ENCODE peak calls at places on chromosomes 7 and 10, in seven cellular contexts. U, X, Q, T, L, E and C are unnamed samples.

GRCh38 chr7:68726386-68726785 is 871.9 kb upstream of the AUTS2 start:
- DNase-seq in U (no peak), X (no peak), Q (no peak), T (no peak), L (no peak), E (no peak), C (no peak)

GRCh38 chr10:123574299-123574698 is 91.9 kb upstream of the GPR26 start:
- DNase-seq in U (no peak), X (no peak), Q (no peak), T (no peak), L (no peak), E (no peak), C (peak; percentile 29)

GRCh38 chr10:114652402-114653368 is 5.4 kb downstream of the ABLIM1 start:
- DNase-seq in U (no peak), X (no peak), Q (no peak), T (no peak), L (no peak), E (no peak), C (no peak)

GRCh38 chr7:84568786-84569185 is 374.2 kb upstream of the SEMA3A start:
- DNase-seq in U (no peak), X (no peak), Q (no peak), T (no peak), L (no peak), E (no peak), C (no peak)

GRCh38 chr7:22569586-22570321 is 69.8 kb upstream of the STEAP1B start:
- DNase-seq in U (peak; percentile 77), X (no peak), Q (peak; percentile 68), T (peak; percentile 65), L (peak; percentile 85), E (no peak), C (no peak)

GRCh38 chr7:372939-373791 is 83.2 kb downstream of the FOXL3 start:
- DNase-seq in U (peak; percentile 63), X (peak; percentile 80), Q (no peak), T (peak; percentile 53), L (no peak), E (peak; percentile 10), C (peak; percentile 53)

GRCh38 chr10:112365014-112365432 is 8.9 kb upstream of the ACSL5 start:
- DNase-seq in U (no peak), X (no peak), Q (no peak), T (no peak), L (no peak), E (no peak), C (no peak)

GRCh38 chr10:5744849-5745248 is 60.2 kb downstream of the TASOR2 start:
- DNase-seq in U (no peak), X (no peak), Q (no peak), T (no peak), L (no peak), E (no peak), C (no peak)

GRCh38 chr10:24821986-24822385 is 98.3 kb upstream of the ARHGAP21 start:
- DNase-seq in U (no peak), X (peak; percentile 56), Q (peak; percentile 49), T (no peak), L (peak; percentile 19), E (no peak), C (no peak)

GRCh38 chr7:138116156-138116555 is 39.9 kb downstream of the AKR1D1 start:
- DNase-seq in U (no peak), X (peak; percentile 73), Q (peak; percentile 32), T (no peak), L (peak; percentile 92), E (no peak), C (no peak)

GRCh38 chr7:139734395-139734794 is 43.4 kb downstream of the HIPK2 start:
- DNase-seq in U (no peak), X (peak; percentile 59), Q (peak; percentile 96), T (peak; percentile 94), L (peak; percentile 89), E (no peak), C (peak; percentile 93)

GRCh38 chr7:102860351-102860811 is 52.4 kb upstream of the LRRC17 start:
- DNase-seq in U (no peak), X (peak; percentile 70), Q (peak; percentile 98), T (no peak), L (peak; percentile 93), E (no peak), C (no peak)

GRCh38 chr10:86265236-86265876 is 101.2 kb downstream of the GRID1 start:
- DNase-seq in U (no peak), X (no peak), Q (no peak), T (peak; percentile 43), L (no peak), E (no peak), C (peak; percentile 16)

GRCh38 chr7:157545681-157546060 is 208.9 kb downstream of the DNAJB6 start:
- DNase-seq in U (peak; percentile 28), X (no peak), Q (no peak), T (no peak), L (no peak), E (no peak), C (peak; percentile 2)

GRCh38 chr10:131312261-131312801 is 810 bp upstream of the TCERG1L start:
- DNase-seq in U (no peak), X (peak; percentile 75), Q (no peak), T (no peak), L (no peak), E (no peak), C (no peak)

GRCh38 chr10:131315343-131315742 is 3.8 kb upstream of the TCERG1L start:
- DNase-seq in U (no peak), X (peak; percentile 33), Q (no peak), T (no peak), L (no peak), E (no peak), C (no peak)

GRCh38 chr10:131313377-131313776 is 1.9 kb upstream of the TCERG1L start:
- DNase-seq in U (no peak), X (no peak), Q (no peak), T (no peak), L (no peak), E (no peak), C (no peak)

GRCh38 chr10:131314799-131315198 is 3.3 kb upstream of the TCERG1L start:
- DNase-seq in U (no peak), X (no peak), Q (no peak), T (no peak), L (no peak), E (no peak), C (no peak)

DNA sequence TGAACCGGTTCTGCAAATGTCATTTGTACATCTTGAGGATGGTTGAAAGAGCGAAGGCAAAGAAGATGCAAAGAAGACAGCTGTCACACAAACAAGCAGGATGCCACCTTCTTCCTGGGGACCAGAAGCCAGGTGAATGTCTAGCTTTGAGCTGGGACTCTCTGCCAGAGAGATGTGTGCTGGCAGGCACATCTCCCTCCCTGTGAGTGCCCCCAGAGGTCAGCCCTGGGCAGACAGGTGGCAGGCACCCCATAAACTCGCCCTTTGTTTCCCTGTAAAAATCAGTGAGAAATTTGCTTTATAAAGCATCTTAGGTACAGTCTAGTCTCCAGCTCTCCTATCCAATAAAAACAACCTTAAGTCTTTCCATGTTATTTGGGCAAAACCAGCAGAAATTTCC is 2.6 kb upstream of the TCERG1L start:
- DNase-seq in U (no peak), X (no peak), Q (no peak), T (no peak), L (no peak), E (no peak), C (no peak)
- TF ChIP-seq CTCF in U (no peak), X (no peak), Q (no peak), T (no peak), L (no peak), E (no peak), C (no peak)

DNA sequence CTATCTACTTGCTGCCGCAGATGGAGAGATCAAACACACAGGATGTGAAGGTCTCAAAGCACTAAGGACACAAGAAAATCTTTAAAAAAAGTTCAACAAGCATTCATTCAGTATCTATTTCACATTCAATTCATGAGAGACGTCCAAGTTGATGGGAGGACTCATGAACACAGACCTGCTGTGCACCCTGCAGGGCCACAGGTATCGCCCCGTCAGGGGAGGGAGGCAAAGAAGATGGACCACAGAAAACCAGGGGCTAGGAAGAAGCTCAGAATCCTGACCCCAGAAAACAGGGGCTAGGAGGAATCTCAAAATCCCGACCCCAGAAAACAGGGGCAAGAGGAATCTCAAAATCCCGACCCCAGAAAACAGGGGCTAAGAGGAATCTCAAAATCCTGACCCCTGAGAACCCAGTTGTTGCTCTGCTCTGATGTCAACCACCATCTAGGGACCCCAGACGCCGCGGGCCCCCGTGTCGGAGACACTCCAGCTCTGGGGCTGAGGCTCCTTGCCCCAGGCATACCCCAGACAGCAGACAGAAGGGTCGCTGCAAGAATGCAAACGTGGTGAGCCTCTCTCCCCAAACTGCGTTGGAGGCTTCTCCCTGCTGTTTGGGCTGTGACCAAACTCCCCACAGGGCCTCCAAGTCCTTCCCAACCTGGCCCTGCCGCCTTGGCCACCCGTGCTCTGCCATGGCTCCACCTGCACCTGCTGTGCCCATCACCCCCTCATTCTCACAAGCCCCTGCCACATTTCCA is 197.6 kb downstream of the DIP2C start:
- DNase-seq in U (peak; percentile 47), X (no peak), Q (no peak), T (peak; percentile 43), L (no peak), E (no peak), C (peak; percentile 56)
- H3K27ac ChIP-seq in U (peak overlapping the region; percentile 24), X (peak overlapping the region; percentile 33), Q (no peak overlapping the region), T (peak overlapping the region; percentile 49), L (no peak overlapping the region), E (peak overlapping the region; percentile 2), C (peak overlapping the region; percentile 71)

GRCh38 chr10:91860885-91861284 is 48.4 kb downstream of the FGFBP3 start:
- DNase-seq in U (no peak), X (no peak), Q (no peak), T (no peak), L (no peak), E (no peak), C (no peak)

GRCh38 chr10:91856637-91857036 is 52.6 kb downstream of the FGFBP3 start:
- DNase-seq in U (no peak), X (peak; percentile 19), Q (no peak), T (no peak), L (no peak), E (no peak), C (no peak)
- TF ChIP-seq CTCF in U (no peak), X (peak; percentile 49), Q (no peak), T (no peak), L (no peak), E (no peak), C (no peak)

GRCh38 chr10:119287613-119287991 is 80.2 kb downstream of the GRK5 start:
- DNase-seq in U (no peak), X (no peak), Q (no peak), T (no peak), L (no peak), E (no peak), C (no peak)

GRCh38 chr10:119286983-119287612 is 79.7 kb downstream of the GRK5 start:
- DNase-seq in U (no peak), X (no peak), Q (no peak), T (no peak), L (no peak), E (no peak), C (no peak)

GRCh38 chr10:119290301-119291036 is 83.1 kb downstream of the GRK5 start:
- DNase-seq in U (no peak), X (no peak), Q (no peak), T (no peak), L (no peak), E (no peak), C (no peak)

GRCh38 chr10:119289227-119289925 is 82.0 kb downstream of the GRK5 start:
- DNase-seq in U (no peak), X (no peak), Q (no peak), T (no peak), L (no peak), E (no peak), C (no peak)

DNA sequence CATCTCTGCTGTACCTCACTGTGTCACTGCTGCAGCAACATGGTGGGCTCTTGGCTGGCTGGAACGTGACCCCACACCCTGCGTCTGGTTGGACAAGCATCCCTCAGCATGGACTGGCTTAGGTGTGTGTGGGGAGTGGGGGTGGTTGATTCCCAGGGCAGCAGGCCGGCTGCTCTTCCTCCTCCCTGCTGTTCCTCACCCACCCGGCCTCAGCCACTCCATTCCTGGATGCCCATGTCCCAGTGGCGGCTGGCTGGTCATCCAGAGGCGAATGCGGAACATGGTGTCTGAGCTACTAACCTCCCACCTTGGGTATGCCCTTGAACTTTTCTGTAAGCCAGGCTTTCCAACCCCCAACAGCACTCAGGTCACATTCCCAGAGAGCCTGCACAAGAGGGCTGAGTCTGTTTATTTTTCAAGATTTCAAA is 81.2 kb downstream of the GRK5 start:
- DNase-seq in U (no peak), X (no peak), Q (no peak), T (no peak), L (no peak), E (no peak), C (no peak)
- H3K27ac ChIP-seq in U (peak overlapping the region; percentile 70), X (peak overlapping the region; percentile 62), Q (no peak overlapping the region), T (peak overlapping the region; percentile 58), L (no peak overlapping the region), E (peak overlapping the region; percentile 58), C (peak overlapping the region; percentile 56)